ENCODE peak calls at places on chromosome 21, in ten cellular contexts. One of them, this sample, is unnamed.

GRCh38 chr21:43723648-43724047 is 4.7 kb downstream of the PDXK start:
- DNase-seq in WTC11: no peak
- DNase-seq in tibial artery: no peak
- DNase-seq in fibroblast of lung: no peak
- DNase-seq in cardiac fibroblast: no peak
- DNase-seq in choroid plexus epithelial cell: no peak
- DNase-seq in HepG2: no peak
- DNase-seq in Calu3: no peak
- DNase-seq in lower leg skin: no peak
- DNase-seq in bronchial epithelial cell: no peak
- DNase-seq in this sample: no peak

GRCh38 chr21:37560385-37560784 is 193.8 kb downstream of the DYRK1A start:
- DNase-seq in bronchial epithelial cell: no peak
- DNase-seq in lower leg skin: no peak
- DNase-seq in HepG2: no peak
- DNase-seq in fibroblast of lung: no peak
- DNase-seq in WTC11: no peak
- DNase-seq in Calu3: no peak
- DNase-seq in tibial artery: no peak
- DNase-seq in cardiac fibroblast: no peak
- DNase-seq in choroid plexus epithelial cell: no peak
- DNase-seq in this sample: no peak

GRCh38 chr21:36759348-36760083 is 60.6 kb downstream of the SIM2 start:
- DNase-seq in choroid plexus epithelial cell: no peak
- DNase-seq in Calu3: no peak
- DNase-seq in HepG2: no peak
- DNase-seq in WTC11: no peak
- DNase-seq in tibial artery: no peak
- DNase-seq in bronchial epithelial cell: no peak
- DNase-seq in fibroblast of lung: no peak
- DNase-seq in lower leg skin: no peak
- DNase-seq in cardiac fibroblast: no peak
- DNase-seq in this sample: no peak

GRCh38 chr21:28436286-28436932 is 556.3 kb downstream of the LTN1 start:
- DNase-seq in fibroblast of lung: peak
- DNase-seq in choroid plexus epithelial cell: no peak
- DNase-seq in WTC11: no peak
- DNase-seq in lower leg skin: no peak
- DNase-seq in cardiac fibroblast: peak
- DNase-seq in bronchial epithelial cell: peak
- DNase-seq in Calu3: no peak
- DNase-seq in HepG2: no peak
- DNase-seq in tibial artery: no peak
- DNase-seq in this sample: no peak

GRCh38 chr21:26405735-26406361 is 167.2 kb downstream of the CYYR1 start:
- DNase-seq in cardiac fibroblast: peak
- DNase-seq in choroid plexus epithelial cell: peak
- DNase-seq in tibial artery: no peak
- DNase-seq in lower leg skin: no peak
- DNase-seq in Calu3: peak
- DNase-seq in bronchial epithelial cell: peak
- DNase-seq in WTC11: no peak
- DNase-seq in HepG2: no peak
- DNase-seq in fibroblast of lung: peak
- DNase-seq in this sample: peak

GRCh38 chr21:15003463-15004135 is 61.2 kb downstream of the NRIP1 start:
- DNase-seq in lower leg skin: no peak
- DNase-seq in Calu3: no peak
- DNase-seq in cardiac fibroblast: no peak
- DNase-seq in tibial artery: no peak
- DNase-seq in fibroblast of lung: no peak
- DNase-seq in WTC11: peak
- DNase-seq in HepG2: no peak
- DNase-seq in choroid plexus epithelial cell: no peak
- DNase-seq in bronchial epithelial cell: no peak
- DNase-seq in this sample: no peak

GRCh38 chr21:15062566-15062965 is 2.2 kb downstream of the NRIP1 start:
- DNase-seq in cardiac fibroblast: peak
- DNase-seq in lower leg skin: no peak
- DNase-seq in fibroblast of lung: peak
- DNase-seq in tibial artery: no peak
- DNase-seq in HepG2: no peak
- DNase-seq in choroid plexus epithelial cell: peak
- DNase-seq in Calu3: no peak
- DNase-seq in bronchial epithelial cell: peak
- DNase-seq in WTC11: no peak
- DNase-seq in this sample: peak

GRCh38 chr21:25635310-25635709 is 3.7 kb upstream of the JAM2 start:
- DNase-seq in fibroblast of lung: no peak
- DNase-seq in lower leg skin: no peak
- DNase-seq in choroid plexus epithelial cell: no peak
- DNase-seq in HepG2: no peak
- DNase-seq in WTC11: no peak
- DNase-seq in bronchial epithelial cell: no peak
- DNase-seq in Calu3: no peak
- DNase-seq in cardiac fibroblast: no peak
- DNase-seq in tibial artery: no peak
- DNase-seq in this sample: no peak

GRCh38 chr21:15839026-15839425 is 109.2 kb downstream of the USP25 start:
- DNase-seq in HepG2: no peak
- DNase-seq in fibroblast of lung: no peak
- DNase-seq in WTC11: no peak
- DNase-seq in tibial artery: no peak
- DNase-seq in bronchial epithelial cell: peak
- DNase-seq in lower leg skin: no peak
- DNase-seq in Calu3: no peak
- DNase-seq in cardiac fibroblast: peak
- DNase-seq in choroid plexus epithelial cell: no peak
- DNase-seq in this sample: no peak

GRCh38 chr21:37455504-37455911 is 88.9 kb downstream of the DYRK1A start:
- DNase-seq in fibroblast of lung: peak
- DNase-seq in WTC11: no peak
- DNase-seq in bronchial epithelial cell: no peak
- DNase-seq in cardiac fibroblast: peak
- DNase-seq in tibial artery: no peak
- DNase-seq in choroid plexus epithelial cell: peak
- DNase-seq in Calu3: no peak
- DNase-seq in lower leg skin: no peak
- DNase-seq in HepG2: no peak
- DNase-seq in this sample: no peak

GRCh38 chr21:29166853-29167252 is 36.4 kb downstream of the MAP3K7CL start:
- DNase-seq in WTC11: no peak
- DNase-seq in bronchial epithelial cell: no peak
- DNase-seq in fibroblast of lung: no peak
- DNase-seq in choroid plexus epithelial cell: no peak
- DNase-seq in cardiac fibroblast: no peak
- DNase-seq in lower leg skin: no peak
- DNase-seq in Calu3: no peak
- DNase-seq in HepG2: no peak
- DNase-seq in tibial artery: no peak
- DNase-seq in this sample: no peak

GRCh38 chr21:46124083-46124925 is 26.4 kb downstream of the COL6A2 start:
- DNase-seq in HepG2: no peak
- DNase-seq in choroid plexus epithelial cell: no peak
- DNase-seq in lower leg skin: no peak
- DNase-seq in tibial artery: peak
- DNase-seq in WTC11: peak
- DNase-seq in fibroblast of lung: no peak
- DNase-seq in bronchial epithelial cell: no peak
- DNase-seq in Calu3: no peak
- DNase-seq in cardiac fibroblast: no peak
- DNase-seq in this sample: no peak

GRCh38 chr21:45202889-45203288 is 84.8 kb downstream of the POFUT2 start:
- DNase-seq in tibial artery: no peak
- DNase-seq in cardiac fibroblast: no peak
- DNase-seq in lower leg skin: no peak
- DNase-seq in Calu3: no peak
- DNase-seq in choroid plexus epithelial cell: no peak
- DNase-seq in fibroblast of lung: no peak
- DNase-seq in HepG2: no peak
- DNase-seq in bronchial epithelial cell: no peak
- DNase-seq in WTC11: no peak
- DNase-seq in this sample: no peak

GRCh38 chr21:23160914-23161313 is 2162.7 kb downstream of the NCAM2 start:
- DNase-seq in WTC11: no peak
- DNase-seq in tibial artery: no peak
- DNase-seq in lower leg skin: no peak
- DNase-seq in HepG2: no peak
- DNase-seq in choroid plexus epithelial cell: peak
- DNase-seq in fibroblast of lung: no peak
- DNase-seq in bronchial epithelial cell: no peak
- DNase-seq in cardiac fibroblast: no peak
- DNase-seq in Calu3: no peak
- DNase-seq in this sample: no peak
- TF ChIP-seq CTCF in WTC11: no peak
- TF ChIP-seq CTCF in tibial artery: no peak
- TF ChIP-seq CTCF in lower leg skin: no peak
- TF ChIP-seq CTCF in HepG2: no peak
- TF ChIP-seq CTCF in choroid plexus epithelial cell: peak
- TF ChIP-seq CTCF in fibroblast of lung: no peak
- TF ChIP-seq CTCF in bronchial epithelial cell: no peak
- TF ChIP-seq CTCF in cardiac fibroblast: no peak
- TF ChIP-seq CTCF in Calu3: no peak
- TF ChIP-seq CTCF in this sample: no peak

GRCh38 chr21:34091607-34092006 is 18.2 kb downstream of the MRPS6 start:
- DNase-seq in lower leg skin: no peak
- DNase-seq in bronchial epithelial cell: no peak
- DNase-seq in fibroblast of lung: no peak
- DNase-seq in WTC11: no peak
- DNase-seq in tibial artery: no peak
- DNase-seq in cardiac fibroblast: peak
- DNase-seq in choroid plexus epithelial cell: no peak
- DNase-seq in Calu3: no peak
- DNase-seq in HepG2: no peak
- DNase-seq in this sample: no peak
- TF ChIP-seq CTCF in lower leg skin: no peak
- TF ChIP-seq CTCF in bronchial epithelial cell: peak
- TF ChIP-seq CTCF in fibroblast of lung: peak
- TF ChIP-seq CTCF in WTC11: no peak
- TF ChIP-seq CTCF in tibial artery: peak
- TF ChIP-seq CTCF in cardiac fibroblast: peak
- TF ChIP-seq CTCF in choroid plexus epithelial cell: peak
- TF ChIP-seq CTCF in Calu3: no peak
- TF ChIP-seq CTCF in HepG2: no peak
- TF ChIP-seq CTCF in this sample: no peak

GRCh38 chr21:42370894-42371654 is 4.7 kb upstream of the TFF1 start:
- DNase-seq in Calu3: no peak
- DNase-seq in WTC11: no peak
- DNase-seq in fibroblast of lung: no peak
- DNase-seq in tibial artery: no peak
- DNase-seq in cardiac fibroblast: no peak
- DNase-seq in bronchial epithelial cell: no peak
- DNase-seq in lower leg skin: no peak
- DNase-seq in HepG2: no peak
- DNase-seq in choroid plexus epithelial cell: no peak
- DNase-seq in this sample: no peak

GRCh38 chr21:42367379-42368165 is 1.2 kb upstream of the TFF1 start:
- DNase-seq in WTC11: no peak
- DNase-seq in Calu3: no peak
- DNase-seq in bronchial epithelial cell: no peak
- DNase-seq in tibial artery: no peak
- DNase-seq in fibroblast of lung: no peak
- DNase-seq in HepG2: no peak
- DNase-seq in cardiac fibroblast: no peak
- DNase-seq in choroid plexus epithelial cell: no peak
- DNase-seq in lower leg skin: no peak
- DNase-seq in this sample: no peak

GRCh38 chr21:42373181-42373907 is 7.0 kb upstream of the TFF1 start:
- DNase-seq in tibial artery: no peak
- DNase-seq in HepG2: no peak
- DNase-seq in Calu3: no peak
- DNase-seq in cardiac fibroblast: no peak
- DNase-seq in choroid plexus epithelial cell: no peak
- DNase-seq in bronchial epithelial cell: no peak
- DNase-seq in WTC11: no peak
- DNase-seq in fibroblast of lung: no peak
- DNase-seq in lower leg skin: no peak
- DNase-seq in this sample: no peak

GRCh38 chr21:42366292-42367010 is at the start of gene TFF1:
- DNase-seq in bronchial epithelial cell: peak
- DNase-seq in fibroblast of lung: no peak
- DNase-seq in HepG2: peak
- DNase-seq in WTC11: no peak
- DNase-seq in lower leg skin: no peak
- DNase-seq in tibial artery: no peak
- DNase-seq in Calu3: peak
- DNase-seq in cardiac fibroblast: peak
- DNase-seq in choroid plexus epithelial cell: peak
- DNase-seq in this sample: no peak

GRCh38 chr21:42369821-42370220 is 3.5 kb upstream of the TFF1 start:
- DNase-seq in tibial artery: no peak
- DNase-seq in HepG2: no peak
- DNase-seq in choroid plexus epithelial cell: no peak
- DNase-seq in cardiac fibroblast: no peak
- DNase-seq in Calu3: no peak
- DNase-seq in fibroblast of lung: no peak
- DNase-seq in bronchial epithelial cell: no peak
- DNase-seq in lower leg skin: no peak
- DNase-seq in WTC11: peak
- DNase-seq in this sample: no peak
- TF ChIP-seq CTCF in tibial artery: no peak
- TF ChIP-seq CTCF in HepG2: no peak
- TF ChIP-seq CTCF in choroid plexus epithelial cell: no peak
- TF ChIP-seq CTCF in cardiac fibroblast: no peak
- TF ChIP-seq CTCF in Calu3: no peak
- TF ChIP-seq CTCF in fibroblast of lung: no peak
- TF ChIP-seq CTCF in bronchial epithelial cell: no peak
- TF ChIP-seq CTCF in lower leg skin: no peak
- TF ChIP-seq CTCF in WTC11: no peak
- TF ChIP-seq CTCF in this sample: no peak

GRCh38 chr21:38591138-38591537 is 92.9 kb upstream of the ERG start:
- DNase-seq in lower leg skin: no peak
- DNase-seq in bronchial epithelial cell: no peak
- DNase-seq in tibial artery: no peak
- DNase-seq in fibroblast of lung: no peak
- DNase-seq in Calu3: no peak
- DNase-seq in WTC11: no peak
- DNase-seq in choroid plexus epithelial cell: no peak
- DNase-seq in HepG2: no peak
- DNase-seq in cardiac fibroblast: no peak
- DNase-seq in this sample: no peak

GRCh38 chr21:38590449-38590848 is 92.2 kb upstream of the ERG start:
- DNase-seq in HepG2: no peak
- DNase-seq in lower leg skin: no peak
- DNase-seq in cardiac fibroblast: no peak
- DNase-seq in fibroblast of lung: no peak
- DNase-seq in bronchial epithelial cell: no peak
- DNase-seq in Calu3: no peak
- DNase-seq in tibial artery: no peak
- DNase-seq in choroid plexus epithelial cell: no peak
- DNase-seq in WTC11: no peak
- DNase-seq in this sample: no peak
- TF ChIP-seq CTCF in HepG2: no peak
- TF ChIP-seq CTCF in lower leg skin: no peak
- TF ChIP-seq CTCF in cardiac fibroblast: no peak
- TF ChIP-seq CTCF in fibroblast of lung: no peak
- TF ChIP-seq CTCF in bronchial epithelial cell: no peak
- TF ChIP-seq CTCF in Calu3: no peak
- TF ChIP-seq CTCF in tibial artery: no peak
- TF ChIP-seq CTCF in choroid plexus epithelial cell: no peak
- TF ChIP-seq CTCF in WTC11: no peak
- TF ChIP-seq CTCF in this sample: no peak